ENCODE peak calls at places on chromosomes 5 and 9, in four cellular contexts. One of them, this sample, is unnamed.

GRCh38 chr5:133869675-133869978 is 98.8 kb downstream of the C5orf15 start:
- DNase-seq in renal cortical epithelial cell: no peak
- DNase-seq in WTC11: no peak
- DNase-seq in GM18507: no peak
- DNase-seq in this sample: no peak

GRCh38 chr9:134963546-134963945 is 45.8 kb upstream of the FCN1 start:
- DNase-seq in WTC11: no peak
- DNase-seq in GM18507: no peak
- DNase-seq in renal cortical epithelial cell: no peak
- DNase-seq in this sample: no peak

GRCh38 chr5:14406554-14406849 is 175.1 kb upstream of the OTULINL start:
- DNase-seq in WTC11: no peak
- DNase-seq in renal cortical epithelial cell: peak; percentile 90
- DNase-seq in GM18507: no peak
- DNase-seq in this sample: peak; percentile 38

GRCh38 chr5:2300861-2301610 is 418.3 kb upstream of the IRX4 start:
- DNase-seq in renal cortical epithelial cell: no peak
- DNase-seq in WTC11: no peak
- DNase-seq in GM18507: no peak
- DNase-seq in this sample: no peak

GRCh38 chr5:95760291-95761191 is 29.4 kb downstream of the RHOBTB3 start:
- DNase-seq in renal cortical epithelial cell: peak; percentile 98
- DNase-seq in GM18507: peak; percentile 39
- DNase-seq in WTC11: no peak
- DNase-seq in this sample: peak; percentile 49

GRCh38 chr9:126581893-126582292 is 31.8 kb upstream of the LMX1B start:
- DNase-seq in WTC11: no peak
- DNase-seq in renal cortical epithelial cell: no peak
- DNase-seq in GM18507: no peak
- DNase-seq in this sample: no peak

GRCh38 chr9:109787735-109788134 is 7.7 kb downstream of the PALM2AKAP2 start:
- DNase-seq in GM18507: no peak
- DNase-seq in WTC11: no peak
- DNase-seq in renal cortical epithelial cell: no peak
- DNase-seq in this sample: no peak

GRCh38 chr9:89781838-89782237 is 177.0 kb downstream of the GADD45G start:
- DNase-seq in WTC11: no peak
- DNase-seq in GM18507: no peak
- DNase-seq in renal cortical epithelial cell: no peak
- DNase-seq in this sample: no peak

GRCh38 chr5:111584651-111585050 is 72.3 kb upstream of the STARD4 start:
- DNase-seq in renal cortical epithelial cell: peak; percentile 87
- DNase-seq in GM18507: no peak
- DNase-seq in WTC11: no peak
- DNase-seq in this sample: peak; percentile 65

GRCh38 chr9:110476251-110476650 is 103.3 kb downstream of the SVEP1 start:
- DNase-seq in renal cortical epithelial cell: no peak
- DNase-seq in GM18507: no peak
- DNase-seq in WTC11: peak; percentile 14
- DNase-seq in this sample: no peak

GRCh38 chr9:134568756-134569155 is 72.8 kb upstream of the COL5A1 start:
- DNase-seq in renal cortical epithelial cell: no peak
- DNase-seq in GM18507: no peak
- DNase-seq in WTC11: no peak
- DNase-seq in this sample: no peak

GRCh38 chr5:149474198-149474597 is 77.0 kb downstream of the CSNK1A1 start:
- DNase-seq in WTC11: no peak
- DNase-seq in GM18507: no peak
- DNase-seq in renal cortical epithelial cell: peak; percentile 69
- DNase-seq in this sample: no peak

GRCh38 chr9:107674252-107674936 is 184.8 kb upstream of the KLF4 start:
- DNase-seq in GM18507: no peak
- DNase-seq in WTC11: peak; percentile 19
- DNase-seq in renal cortical epithelial cell: no peak
- DNase-seq in this sample: no peak

GRCh38 chr5:56984445-56984844 is 32.5 kb upstream of the MIER3 start:
- DNase-seq in WTC11: no peak
- DNase-seq in renal cortical epithelial cell: peak; percentile 78
- DNase-seq in GM18507: no peak
- DNase-seq in this sample: no peak

GRCh38 chr5:25448190-25448621 is 803.4 kb upstream of the CDH10 start:
- DNase-seq in GM18507: no peak
- DNase-seq in renal cortical epithelial cell: no peak
- DNase-seq in WTC11: no peak
- DNase-seq in this sample: no peak

GRCh38 chr9:98391884-98392283 is 136.4 kb upstream of the TBC1D2 start:
- DNase-seq in WTC11: no peak
- DNase-seq in GM18507: no peak
- DNase-seq in renal cortical epithelial cell: no peak
- DNase-seq in this sample: no peak

GRCh38 chr5:53360811-53361210 is 119.6 kb upstream of the FST start:
- DNase-seq in GM18507: no peak
- DNase-seq in renal cortical epithelial cell: peak; percentile 45
- DNase-seq in WTC11: no peak
- DNase-seq in this sample: no peak

GRCh38 chr5:132546108-132546507 is 2.8 kb upstream of the IL5 start:
- DNase-seq in renal cortical epithelial cell: no peak
- DNase-seq in GM18507: no peak
- DNase-seq in WTC11: no peak
- DNase-seq in this sample: no peak

GRCh38 chr9:129570450-129571297 is 50.2 kb downstream of the C9orf50 start:
- DNase-seq in GM18507: no peak
- DNase-seq in WTC11: no peak
- DNase-seq in renal cortical epithelial cell: peak; percentile 81
- DNase-seq in this sample: peak; percentile 59

GRCh38 chr5:130109152-130109551 is 204.9 kb downstream of the CHSY3 start:
- DNase-seq in GM18507: no peak
- DNase-seq in WTC11: no peak
- DNase-seq in renal cortical epithelial cell: peak; percentile 52
- DNase-seq in this sample: peak; percentile 8

GRCh38 chr5:142670811-142671210 is 15.1 kb downstream of the FGF1 start:
- DNase-seq in renal cortical epithelial cell: no peak
- DNase-seq in GM18507: no peak
- DNase-seq in WTC11: no peak
- DNase-seq in this sample: no peak

GRCh38 chr5:989961-990530 is 18.6 kb upstream of the NKD2 start:
- DNase-seq in GM18507: no peak
- DNase-seq in renal cortical epithelial cell: no peak
- DNase-seq in WTC11: peak; percentile 62
- DNase-seq in this sample: no peak

GRCh38 chr5:111830333-111830732 is 73.3 kb upstream of the NREP start:
- DNase-seq in renal cortical epithelial cell: peak; percentile 56
- DNase-seq in GM18507: no peak
- DNase-seq in WTC11: no peak
- DNase-seq in this sample: peak; percentile 12

GRCh38 chr5:124650960-124651662 is 95.3 kb downstream of the ZNF608 start:
- DNase-seq in renal cortical epithelial cell: peak; percentile 68
- DNase-seq in GM18507: no peak
- DNase-seq in WTC11: no peak
- DNase-seq in this sample: no peak

GRCh38 chr5:16140417-16140816 is 39.2 kb downstream of the MARCHF11 start:
- DNase-seq in renal cortical epithelial cell: no peak
- DNase-seq in WTC11: no peak
- DNase-seq in GM18507: no peak
- DNase-seq in this sample: no peak

GRCh38 chr9:116574027-116574679 is 113.0 kb upstream of the TRIM32 start:
- DNase-seq in renal cortical epithelial cell: no peak
- DNase-seq in GM18507: no peak
- DNase-seq in WTC11: no peak
- DNase-seq in this sample: no peak

GRCh38 chr9:12819436-12820185 is 44.8 kb downstream of the LURAP1L start:
- DNase-seq in renal cortical epithelial cell: no peak
- DNase-seq in GM18507: no peak
- DNase-seq in WTC11: peak; percentile 62
- DNase-seq in this sample: peak; percentile 52

GRCh38 chr9:114895605-114896004 is 34.8 kb downstream of the TNFSF8 start:
- DNase-seq in WTC11: no peak
- DNase-seq in renal cortical epithelial cell: no peak
- DNase-seq in GM18507: no peak
- DNase-seq in this sample: no peak

GRCh38 chr5:39599721-39600431 is 175.1 kb upstream of the DAB2 start:
- DNase-seq in WTC11: no peak
- DNase-seq in GM18507: no peak
- DNase-seq in renal cortical epithelial cell: peak; percentile 43
- DNase-seq in this sample: peak; percentile 15

GRCh38 chr5:110815916-110816605 is 77.3 kb downstream of the SLC25A46 start:
- DNase-seq in WTC11: no peak
- DNase-seq in GM18507: no peak
- DNase-seq in renal cortical epithelial cell: peak; percentile 11
- DNase-seq in this sample: no peak

GRCh38 chr5:33649801-33650482 is 209.2 kb downstream of the TARS1 start:
- DNase-seq in WTC11: no peak
- DNase-seq in renal cortical epithelial cell: peak; percentile 84
- DNase-seq in GM18507: no peak
- DNase-seq in this sample: no peak

GRCh38 chr5:154485092-154485491 is 7.1 kb upstream of the HAND1 start:
- DNase-seq in GM18507: no peak
- DNase-seq in WTC11: no peak
- DNase-seq in renal cortical epithelial cell: no peak
- DNase-seq in this sample: no peak

GRCh38 chr9:108017671-108018070 is 528.1 kb upstream of the KLF4 start:
- DNase-seq in GM18507: no peak
- DNase-seq in renal cortical epithelial cell: no peak
- DNase-seq in WTC11: no peak
- DNase-seq in this sample: no peak

GRCh38 chr9:96203867-96204412 is 98.0 kb downstream of the HSD17B3 start:
- DNase-seq in renal cortical epithelial cell: no peak
- DNase-seq in GM18507: no peak
- DNase-seq in WTC11: no peak
- DNase-seq in this sample: no peak

GRCh38 chr9:24698864-24699518 is 153.3 kb upstream of the IZUMO3 start:
- DNase-seq in renal cortical epithelial cell: no peak
- DNase-seq in GM18507: no peak
- DNase-seq in WTC11: no peak
- DNase-seq in this sample: peak; percentile 1

GRCh38 chr5:141618030-141618803 is 583 bp downstream of the DIAPH1 start:
- DNase-seq in WTC11: peak; percentile 59
- DNase-seq in GM18507: no peak
- DNase-seq in renal cortical epithelial cell: peak; percentile 71
- DNase-seq in this sample: peak; percentile 65

GRCh38 chr5:168728812-168729211 is 149.6 kb upstream of the PANK3 start:
- DNase-seq in WTC11: no peak
- DNase-seq in renal cortical epithelial cell: no peak
- DNase-seq in GM18507: no peak
- DNase-seq in this sample: no peak